ENCODE peak calls at places on chromosomes 6 and 20, in nine cellular contexts. B is DMS53; W is left colon; L is stimulated activated CD4-positive, alpha-beta T cell treated with anti-CD3 and anti-CD28 coated beads, Interleukin-2, amount 100 ng/mL, for 48 hours; A is DMS79 treated with DMSO at 0.1 percent for 48 hours; R is epithelial cell of esophagus; T is EL; Q is endothelial cell; S is choroid plexus epithelial cell. X is an unnamed sample.

GRCh38 chr20:36835453-36836198 is 40.3 kb upstream of the TLDC2 start:
- DNase-seq in B (peak), W (peak), L (peak), A (peak), R (peak), T (peak), Q (peak), S (peak), X (peak)

GRCh38 chr20:45407067-45407745 is 883 bp upstream of the DBNDD2 start:
- DNase-seq in B (peak), W (peak), L (no peak), A (peak), R (peak), T (peak), Q (peak), S (peak), X (peak)

GRCh38 chr6:167443098-167443680 is 118.3 kb downstream of the TTLL2 start:
- DNase-seq in B (no peak), W (no peak), L (no peak), A (peak), R (no peak), T (no peak), Q (no peak), S (no peak), X (no peak)

GRCh38 chr6:108737594-108738546 is 110.4 kb upstream of the ARMC2 start:
- DNase-seq in B (no peak), W (peak), L (peak), A (no peak), R (peak), T (peak), Q (no peak), S (peak), X (no peak)

GRCh38 chr20:9287826-9288225 is 218.9 kb downstream of the PLCB4 start:
- DNase-seq in B (peak), W (peak), L (no peak), A (no peak), R (no peak), T (no peak), Q (no peak), S (no peak), X (peak)

GRCh38 chr6:133707456-133707855 is 181.5 kb upstream of the TCF21 start:
- DNase-seq in B (no peak), W (no peak), L (no peak), A (no peak), R (peak), T (peak), Q (no peak), S (peak), X (no peak)

GRCh38 chr20:20495719-20496474 is 128.0 kb downstream of the INSM1 start:
- DNase-seq in B (no peak), W (no peak), L (no peak), A (no peak), R (no peak), T (no peak), Q (no peak), S (no peak), X (no peak)

GRCh38 chr6:167227984-167228383 is 63.1 kb upstream of the UNC93A start:
- DNase-seq in B (no peak), W (no peak), L (no peak), A (no peak), R (no peak), T (no peak), Q (no peak), S (no peak), X (no peak)

GRCh38 chr20:8156603-8157079 is 24.6 kb downstream of the PLCB1 start:
- DNase-seq in B (peak), W (no peak), L (no peak), A (no peak), R (peak), T (peak), Q (no peak), S (peak), X (peak)

GRCh38 chr6:3013486-3013885 is 13.8 kb downstream of the NQO2 start:
- DNase-seq in B (peak), W (no peak), L (no peak), A (no peak), R (peak), T (peak), Q (peak), S (peak), X (no peak)

GRCh38 chr6:3294921-3295871 is 36.4 kb downstream of the PSMG4 start:
- DNase-seq in B (peak), W (no peak), L (no peak), A (no peak), R (no peak), T (no peak), Q (no peak), S (no peak), X (no peak)

GRCh38 chr6:37931076-37931465 is 111.5 kb downstream of the ZFAND3 start:
- DNase-seq in B (no peak), W (no peak), L (no peak), A (no peak), R (no peak), T (no peak), Q (no peak), S (no peak), X (no peak)

GRCh38 chr20:16111132-16111852 is 462.0 kb downstream of the KIF16B start:
- DNase-seq in B (peak), W (no peak), L (no peak), A (no peak), R (no peak), T (no peak), Q (no peak), S (no peak), X (no peak)

GRCh38 chr6:34531580-34532201 is 24.4 kb downstream of the SPDEF start:
- DNase-seq in B (no peak), W (peak), L (no peak), A (no peak), R (peak), T (no peak), Q (no peak), S (peak), X (no peak)

GRCh38 chr20:25491446-25492038 is 84.1 kb downstream of the GINS1 start:
- DNase-seq in B (no peak), W (no peak), L (no peak), A (no peak), R (no peak), T (no peak), Q (no peak), S (no peak), X (no peak)

X was measured in NCI-H2081.